ENCODE peak calls at places on chromosomes 16 and 17, in six cellular contexts. Z is BJ; B is activated CD8-positive, alpha-beta T cell treated with anti-CD3 and anti-CD28 coated beads for 36 hours; P is nucleus accumbens; C is anterior cingulate cortex; K is GM03348. M is an unnamed sample.

GRCh38 chr17:64608571-64608981 is 53.5 kb downstream of the SMURF2 start:
- DNase-seq in B (no peak), P (no peak), C (no peak), Z (no peak), K (no peak), M (no peak)

GRCh38 chr16:31476305-31477219 is 4.6 kb downstream of the TGFB1I1 start:
- DNase-seq in Z (no peak), K (no peak), P (peak; percentile 44), B (peak; percentile 94), C (peak; percentile 14), M (peak; percentile 50)

GRCh38 chr16:31214705-31215286 is 877 bp downstream of the TRIM72 start:
- DNase-seq in B (no peak), K (no peak), C (no peak), P (no peak), Z (no peak), M (no peak)

GRCh38 chr17:30290696-30291570 is 811 bp downstream of the BLMH start:
- DNase-seq in C (no peak), P (no peak), Z (no peak), K (peak; percentile 62), B (peak; percentile 61), M (peak; percentile 11)

GRCh38 chr16:7624871-7625766 is 292.5 kb downstream of the RBFOX1 start:
- DNase-seq in Z (no peak), K (no peak), C (no peak), B (no peak), P (no peak), M (no peak)

GRCh38 chr16:85959686-85960085 is 60.7 kb downstream of the IRF8 start:
- DNase-seq in Z (no peak), B (no peak), P (no peak), C (no peak), K (no peak), M (no peak)

GRCh38 chr17:56690441-56691291 is 97.2 kb downstream of the NOG start:
- DNase-seq in C (no peak), Z (no peak), B (no peak), P (no peak), K (peak; percentile 74), M (peak; percentile 26)

GRCh38 chr16:46972971-46973456 is 460 bp downstream of the DNAJA2 start:
- DNase-seq in K (peak; percentile 76), C (peak; percentile 48), B (peak; percentile 66), P (peak; percentile 27), Z (no peak), M (peak; percentile 15)

GRCh38 chr16:12188674-12189249 is 212.2 kb downstream of the SNX29 start:
- DNase-seq in C (no peak), Z (no peak), K (peak; percentile 73), P (no peak), B (no peak), M (no peak)

GRCh38 chr17:79082311-79083190 is 7.9 kb downstream of the ENGASE start:
- DNase-seq in B (peak; percentile 56), Z (no peak), K (peak; percentile 85), C (no peak), P (peak; percentile 16), M (peak; percentile 35)

GRCh38 chr16:1291576-1291974 is 17.9 kb upstream of the UBE2I start:
- DNase-seq in K (no peak), Z (no peak), P (no peak), C (no peak), B (no peak), M (no peak)

GRCh38 chr16:3364774-3365427 is 9.2 kb downstream of the OR2C1 start:
- DNase-seq in C (peak; percentile 94), B (peak; percentile 95), K (peak; percentile 83), P (peak; percentile 86), Z (peak; percentile 84), M (peak; percentile 97)

GRCh38 chr17:70621593-70621992 is 452.3 kb downstream of the KCNJ2 start:
- DNase-seq in B (no peak), C (peak; percentile 32), K (no peak), Z (no peak), P (no peak), M (peak; percentile 71)

GRCh38 chr16:986411-986810 is 4.8 kb downstream of the SOX8 start:
- DNase-seq in P (no peak), B (peak; percentile 29), Z (no peak), C (no peak), K (no peak), M (no peak)

GRCh38 chr17:17349724-17350106 is 46.5 kb downstream of the NT5M start:
- DNase-seq in K (no peak), B (no peak), C (no peak), P (no peak), Z (no peak), M (no peak)

GRCh38 chr17:6546069-6546718 is 10.2 kb downstream of the PITPNM3 start:
- DNase-seq in P (no peak), C (no peak), Z (no peak), K (peak; percentile 70), B (no peak), M (no peak)

GRCh38 chr17:82980632-82981031 is 98.8 kb upstream of the METRNL start:
- DNase-seq in C (no peak), K (no peak), P (no peak), B (no peak), Z (no peak), M (no peak)

GRCh38 chr17:50647187-50647586 is 12.5 kb downstream of the ABCC3 start:
- DNase-seq in K (no peak), C (no peak), B (no peak), Z (no peak), P (no peak), M (no peak)

GRCh38 chr17:74441537-74441936 is 9.6 kb downstream of the GPRC5C start:
- DNase-seq in C (no peak), B (no peak), Z (no peak), P (no peak), K (no peak), M (no peak)

M was measured in Ammon's horn.